ENCODE peak calls at places on chromosomes 13 and 19, in five cellular contexts. J, W, B, P and N are unnamed samples.

GRCh38 chr13:99055286-99056073 is 77.6 kb upstream of the DOCK9 start:
- DNase-seq in J (no peak), W (peak), B (no peak), P (no peak), N (no peak)

GRCh38 chr13:27991881-27992280 is 3.4 kb upstream of the URAD start:
- DNase-seq in J (no peak), W (no peak), B (peak), P (no peak), N (no peak)

GRCh38 chr13:78190296-78190695 is 271.7 kb upstream of the EDNRB start:
- DNase-seq in J (no peak), W (no peak), B (no peak), P (no peak), N (no peak)

GRCh38 chr19:35712529-35712909 is 5.3 kb upstream of the KMT2B start:
- DNase-seq in J (no peak), W (no peak), B (no peak), P (no peak), N (no peak)

GRCh38 chr13:42041684-42042035 is 6.8 kb upstream of the DGKH start:
- DNase-seq in J (peak), W (no peak), B (peak), P (no peak), N (peak)

GRCh38 chr19:575527-576506 is 3.4 kb downstream of the BSG start:
- DNase-seq in J (no peak), W (no peak), B (peak), P (no peak), N (no peak)

GRCh38 chr19:45195764-45196163 is 17.2 kb downstream of the BLOC1S3 start:
- DNase-seq in J (no peak), W (no peak), B (no peak), P (no peak), N (no peak)

GRCh38 chr19:41705393-41706174 is 2.8 kb upstream of the CEACAM5 start:
- DNase-seq in J (no peak), W (peak), B (peak), P (no peak), N (no peak)

GRCh38 chr13:106311004-106311403 is 224.5 kb downstream of the EFNB2 start:
- DNase-seq in J (no peak), W (no peak), B (no peak), P (no peak), N (no peak)

GRCh38 chr13:113226873-113227272 is 17.5 kb downstream of the CUL4A start:
- DNase-seq in J (no peak), W (no peak), B (no peak), P (no peak), N (no peak)

GRCh38 chr13:99658266-99658991 is 157.2 kb downstream of the TM9SF2 start:
- DNase-seq in J (peak), W (peak), B (no peak), P (peak), N (no peak)

GRCh38 chr13:99258210-99258860 is at the start of gene GPR18:
- DNase-seq in J (no peak), W (peak), B (no peak), P (no peak), N (no peak)

GRCh38 chr13:114113961-114114360 is 18.5 kb downstream of the RASA3 start:
- DNase-seq in J (peak), W (no peak), B (no peak), P (no peak), N (no peak)

GRCh38 chr19:39568604-39569003 is 28.6 kb upstream of the EID2 start:
- DNase-seq in J (no peak), W (no peak), B (peak), P (no peak), N (peak)

GRCh38 chr19:2795827-2796658 is 10.7 kb downstream of the THOP1 start:
- DNase-seq in J (no peak), W (no peak), B (no peak), P (no peak), N (no peak)

GRCh38 chr19:38290631-38291147 is 13.4 kb upstream of the C19orf33 start:
- DNase-seq in J (peak), W (no peak), B (peak), P (no peak), N (peak)

GRCh38 chr19:21608571-21608970 is 103.2 kb downstream of the ZNF429 start:
- DNase-seq in J (no peak), W (no peak), B (no peak), P (no peak), N (no peak)